ENCODE peak calls at places on chromosomes 7 and 10, in seven cellular contexts. T, D, J, N, M, X and W are unnamed samples.

GRCh38 chr10:46520941-46521340 is 35.5 kb downstream of the GPRIN2 start:
- DNase-seq in T (no peak), D (peak; percentile 83), J (no peak), N (no peak), M (peak; percentile 71), X (no peak), W (peak; percentile 31)

GRCh38 chr7:150479023-150479716 is 28.7 kb downstream of the GIMAP8 start:
- DNase-seq in T (no peak), D (no peak), J (no peak), N (no peak), M (no peak), X (no peak), W (no peak)

GRCh38 chr10:93958834-93959233 is 34.9 kb upstream of the PLCE1 start:
- DNase-seq in T (no peak), D (no peak), J (no peak), N (no peak), M (no peak), X (no peak), W (no peak)

GRCh38 chr7:342681-343216 is 52.8 kb downstream of the FOXL3 start:
- DNase-seq in T (no peak), D (no peak), J (no peak), N (no peak), M (no peak), X (no peak), W (no peak)

GRCh38 chr10:97629289-97629688 is 4.0 kb downstream of the MORN4 start:
- DNase-seq in T (no peak), D (no peak), J (no peak), N (no peak), M (no peak), X (no peak), W (no peak)

GRCh38 chr7:80288175-80289122 is 153.8 kb downstream of the GNAI1 start:
- DNase-seq in T (no peak), D (no peak), J (no peak), N (no peak), M (peak; percentile 92), X (no peak), W (peak; percentile 90)

GRCh38 chr10:116521424-116522305 is 24.1 kb upstream of the PNLIP start:
- DNase-seq in T (no peak), D (no peak), J (no peak), N (peak; percentile 43), M (peak; percentile 14), X (no peak), W (peak; percentile 58)

GRCh38 chr7:141700291-141700847 is 1.6 kb downstream of the DENND11 start:
- DNase-seq in T (no peak), D (no peak), J (no peak), N (no peak), M (no peak), X (no peak), W (no peak)

GRCh38 chr10:79079074-79079397 is 10.3 kb downstream of the ZMIZ1 start:
- DNase-seq in T (no peak), D (no peak), J (no peak), N (no peak), M (no peak), X (no peak), W (no peak)

GRCh38 chr7:17131060-17131345 is 167.4 kb upstream of the AHR start:
- DNase-seq in T (no peak), D (no peak), J (no peak), N (no peak), M (peak; percentile 47), X (no peak), W (peak; percentile 8)

GRCh38 chr10:117373848-117374505 is 1.3 kb downstream of the PDZD8 start:
- DNase-seq in T (no peak), D (peak; percentile 93), J (peak; percentile 14), N (peak; percentile 33), M (peak; percentile 29), X (no peak), W (peak; percentile 70)

GRCh38 chr10:60377955-60378354 is 11.7 kb downstream of the ANK3 start:
- DNase-seq in T (no peak), D (no peak), J (no peak), N (peak; percentile 13), M (peak; percentile 63), X (no peak), W (peak; percentile 55)

GRCh38 chr7:25369794-25370193 is 141.5 kb upstream of the NPVF start:
- DNase-seq in T (no peak), D (peak; percentile 83), J (no peak), N (no peak), M (no peak), X (no peak), W (no peak)

GRCh38 chr7:146647444-146647843 is 530.8 kb downstream of the CNTNAP2 start:
- DNase-seq in T (no peak), D (no peak), J (no peak), N (no peak), M (no peak), X (no peak), W (no peak)

GRCh38 chr7:100093925-100094486 is 5.2 kb downstream of the COPS6 start:
- DNase-seq in T (no peak), D (no peak), J (no peak), N (no peak), M (no peak), X (no peak), W (no peak)

GRCh38 chr7:81190997-81191747 is 272.3 kb upstream of the SEMA3C start:
- DNase-seq in T (no peak), D (no peak), J (no peak), N (peak; percentile 30), M (peak; percentile 65), X (no peak), W (peak; percentile 79)

GRCh38 chr10:122879339-122880273 is at the start of gene FAM24B:
- DNase-seq in T (peak; percentile 85), D (peak; percentile 97), J (peak; percentile 87), N (peak; percentile 88), M (peak; percentile 90), X (peak; percentile 67), W (peak; percentile 97)

GRCh38 chr10:35300063-35300699 is 36.1 kb upstream of the CCNY start:
- DNase-seq in T (no peak), D (peak; percentile 91), J (peak; percentile 42), N (peak; percentile 55), M (peak; percentile 62), X (no peak), W (peak; percentile 42)

GRCh38 chr7:28882896-28883470 is 75.1 kb downstream of the TRIL start:
- DNase-seq in T (no peak), D (no peak), J (no peak), N (no peak), M (no peak), X (no peak), W (no peak)

GRCh38 chr7:44156453-44157010 is 15.4 kb upstream of the MYL7 start:
- DNase-seq in T (no peak), D (peak; percentile 74), J (no peak), N (no peak), M (no peak), X (no peak), W (no peak)

GRCh38 chr7:14207154-14207553 is 217.7 kb upstream of the ETV1 start:
- DNase-seq in T (no peak), D (no peak), J (no peak), N (no peak), M (peak; percentile 46), X (no peak), W (peak; percentile 16)

GRCh38 chr10:78964274-78964951 is 104.4 kb upstream of the ZMIZ1 start:
- DNase-seq in T (no peak), D (no peak), J (no peak), N (no peak), M (no peak), X (no peak), W (no peak)

GRCh38 chr7:157576415-157576814 is 239.6 kb downstream of the DNAJB6 start:
- DNase-seq in T (no peak), D (no peak), J (no peak), N (no peak), M (no peak), X (no peak), W (no peak)